ENCODE peak calls at places on chromosome 15, in nine cellular contexts. Y is Peyer's patch, G is NB4, M is A549, A is heart left ventricle, K is right lobe of liver, S is transverse colon, C is HCT116, F is uterus. U is an unnamed sample.

GRCh38 chr15:68277131-68277604 is 377 bp upstream of the FEM1B start:
- DNase-seq in Y (no peak), G (no peak), M (no peak), A (peak; percentile 56), K (no peak), S (peak; percentile 46), C (no peak), F (no peak), U (peak; percentile 42)

GRCh38 chr15:52021128-52021671 is 2.2 kb downstream of the MAPK6 start:
- DNase-seq in Y (no peak), G (peak; percentile 93), M (peak; percentile 85), A (peak; percentile 43), K (no peak), S (peak; percentile 47), C (peak; percentile 54), F (peak; percentile 70), U (no peak)

GRCh38 chr15:90082140-90082713 is 20.0 kb downstream of the IDH2 start:
- DNase-seq in Y (no peak), G (no peak), M (no peak), A (no peak), K (no peak), S (no peak), C (no peak), F (no peak), U (no peak)

GRCh38 chr15:74387988-74388955 is 20.8 kb upstream of the CYP11A1 start:
- DNase-seq in Y (no peak), G (no peak), M (no peak), A (no peak), K (no peak), S (no peak), C (no peak), F (no peak), U (no peak)

GRCh38 chr15:74327756-74328155 is 39.7 kb downstream of the CYP11A1 start:
- DNase-seq in Y (no peak), G (no peak), M (no peak), A (no peak), K (no peak), S (no peak), C (no peak), F (no peak), U (no peak)

GRCh38 chr15:82792068-82792467 is 13.8 kb downstream of the FSD2 start:
- DNase-seq in Y (no peak), G (no peak), M (no peak), A (no peak), K (no peak), S (no peak), C (no peak), F (no peak), U (no peak)

GRCh38 chr15:92005154-92005553 is 151.6 kb downstream of the SLCO3A1 start:
- DNase-seq in Y (no peak), G (no peak), M (no peak), A (no peak), K (no peak), S (no peak), C (no peak), F (no peak), U (no peak)

GRCh38 chr15:99963096-99963825 is 230.0 kb upstream of the LYSMD4 start:
- DNase-seq in Y (no peak), G (no peak), M (no peak), A (peak; percentile 1), K (no peak), S (no peak), C (no peak), F (peak; percentile 13), U (peak; percentile 7)

GRCh38 chr15:50824507-50824906 is 59.0 kb upstream of the SPPL2A start:
- DNase-seq in Y (no peak), G (no peak), M (no peak), A (no peak), K (no peak), S (no peak), C (no peak), F (no peak), U (no peak)

GRCh38 chr15:68542771-68543544 is 35.8 kb upstream of the CORO2B start:
- DNase-seq in Y (no peak), G (no peak), M (no peak), A (peak; percentile 84), K (no peak), S (no peak), C (no peak), F (peak; percentile 90), U (no peak)

GRCh38 chr15:47288794-47289193 is 428.5 kb upstream of the SEMA6D start:
- DNase-seq in Y (no peak), G (no peak), M (no peak), A (no peak), K (no peak), S (no peak), C (no peak), F (no peak), U (no peak)

GRCh38 chr15:85133709-85134108 is 152.1 kb downstream of the PDE8A start:
- DNase-seq in Y (no peak), G (no peak), M (no peak), A (no peak), K (no peak), S (no peak), C (no peak), F (no peak), U (no peak)

GRCh38 chr15:92949604-92950249 is 49.6 kb downstream of the CHD2 start:
- DNase-seq in Y (no peak), G (no peak), M (peak; percentile 35), A (no peak), K (no peak), S (no peak), C (no peak), F (no peak), U (no peak)

GRCh38 chr15:35867371-35867770 is 321.4 kb upstream of the DPH6 start:
- DNase-seq in Y (no peak), G (no peak), M (no peak), A (no peak), K (no peak), S (no peak), C (no peak), F (no peak), U (no peak)

GRCh38 chr15:78453447-78453846 is 15.4 kb downstream of the IREB2 start:
- DNase-seq in Y (no peak), G (peak; percentile 58), M (no peak), A (no peak), K (no peak), S (no peak), C (no peak), F (no peak), U (no peak)

DNA sequence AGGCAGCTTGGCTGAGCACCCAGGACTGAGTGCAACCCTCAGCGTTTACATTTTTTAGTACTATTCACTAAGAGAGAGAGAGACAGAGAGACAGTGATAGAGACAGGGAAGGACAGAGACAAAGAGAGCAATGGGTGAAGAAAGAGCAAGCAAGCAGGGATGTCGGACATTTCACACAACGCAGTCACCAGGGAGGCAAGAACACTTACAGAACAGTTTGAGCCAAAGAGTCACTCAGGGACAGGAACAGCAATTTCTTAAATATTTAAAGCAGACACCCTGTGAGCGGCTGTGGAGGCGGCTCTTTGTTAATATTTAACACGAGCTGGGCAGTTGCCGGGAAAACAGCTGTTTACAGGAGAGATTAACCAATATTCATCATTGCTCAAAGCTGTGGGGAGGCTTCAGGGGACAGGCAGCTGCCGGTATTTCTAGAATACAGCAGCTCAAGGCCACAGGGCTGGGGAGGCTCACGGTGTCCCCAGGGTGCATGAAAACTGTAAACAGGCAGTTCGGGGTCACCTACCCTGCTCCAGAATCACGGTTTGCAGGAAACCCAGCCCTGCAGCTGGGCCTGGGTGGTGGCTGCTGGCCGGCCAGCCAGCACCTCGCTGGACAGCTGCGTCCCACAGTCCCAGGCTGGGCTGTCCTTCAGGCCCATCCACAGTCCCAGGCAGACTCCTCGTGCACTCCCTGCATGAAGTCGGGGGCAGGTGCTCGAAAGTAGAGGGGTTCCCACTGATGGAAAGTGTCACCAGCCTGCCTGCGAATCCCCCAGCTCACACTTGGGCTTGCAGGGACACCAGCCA is 38.8 kb upstream of the PCSK6 start:
- DNase-seq in Y (peak; percentile 54), G (peak; percentile 90), M (peak; percentile 63), A (peak; percentile 58), K (peak; percentile 94), S (peak; percentile 74), C (no peak), F (peak; percentile 43), U (no peak)
- TF ChIP-seq POLR2A in Y (no peak), G (no peak), M (no peak), A (no peak), K (peak; percentile 41), S (no peak), C (no peak), F (no peak), U (no peak)

GRCh38 chr15:62904041-62904440 is 138.5 kb upstream of the TPM1 start:
- DNase-seq in Y (no peak), G (no peak), M (no peak), A (no peak), K (no peak), S (no peak), C (no peak), F (no peak), U (no peak)
- TF ChIP-seq CTCF in Y (no peak), G (no peak), M (no peak), A (no peak), K (no peak), S (no peak), C (no peak), F (no peak), U (no peak)

GRCh38 chr15:73051811-73052678 is at the start of gene NEO1:
- DNase-seq in Y (peak; percentile 94), G (peak; percentile 63), M (peak; percentile 87), A (peak; percentile 88), K (peak; percentile 92), S (peak; percentile 90), C (peak; percentile 29), F (peak; percentile 86), U (peak; percentile 83)
- TF ChIP-seq POLR2A in Y (peak; percentile 54), G (no peak), M (peak; percentile 51), A (peak; percentile 45), K (peak; percentile 67), S (peak; percentile 71), C (peak; percentile 17), F (peak; percentile 53), U (peak; percentile 12)

GRCh38 chr15:69561071-69561784 is 108.6 kb downstream of the RPLP1 start:
- DNase-seq in Y (no peak), G (no peak), M (peak; percentile 36), A (no peak), K (peak; percentile 95), S (peak; percentile 62), C (no peak), F (no peak), U (no peak)

GRCh38 chr15:69562564-69562963 is 109.9 kb downstream of the RPLP1 start:
- DNase-seq in Y (no peak), G (no peak), M (no peak), A (no peak), K (peak; percentile 86), S (no peak), C (no peak), F (no peak), U (no peak)

GRCh38 chr15:69559440-69560215 is 107.0 kb downstream of the RPLP1 start:
- DNase-seq in Y (no peak), G (no peak), M (no peak), A (no peak), K (no peak), S (no peak), C (no peak), F (no peak), U (no peak)

GRCh38 chr15:69565066-69565465 is 112.4 kb downstream of the RPLP1 start:
- DNase-seq in Y (no peak), G (no peak), M (no peak), A (no peak), K (no peak), S (no peak), C (no peak), F (no peak), U (no peak)

DNA sequence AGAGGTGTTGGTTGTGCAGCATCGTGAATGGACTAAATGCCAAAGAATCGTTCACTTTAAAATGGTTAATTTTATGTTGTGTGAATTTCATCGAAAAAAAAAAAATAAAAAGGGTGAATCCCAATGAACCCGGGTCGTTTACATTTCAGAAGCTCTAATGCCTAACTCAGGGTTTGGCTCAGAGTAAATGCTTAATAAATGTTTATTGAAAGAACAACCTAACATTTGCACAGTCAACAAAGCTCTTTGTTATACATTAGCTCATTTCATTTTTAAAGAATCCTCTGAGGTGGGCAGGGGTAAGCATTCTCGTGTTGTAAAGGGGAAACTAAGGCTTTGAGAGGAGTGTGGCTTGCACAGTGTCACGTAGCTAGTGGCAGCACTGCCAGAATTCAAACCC is 109.5 kb downstream of the RPLP1 start:
- DNase-seq in Y (no peak), G (no peak), M (no peak), A (no peak), K (no peak), S (no peak), C (no peak), F (no peak), U (no peak)
- TF ChIP-seq CTCF in Y (no peak), G (no peak), M (no peak), A (no peak), K (no peak), S (no peak), C (no peak), F (no peak), U (no peak)

U was measured in upper lobe of left lung.